ENCODE peak calls at places on chromosomes 3 and 15, in six cellular contexts. X is GM23248, O is fibroblast of lung, Q is IMR-90, T is K562, N is OCI-LY7. Y is an unnamed sample.

GRCh38 chr3:122233109-122233952 is 49.9 kb downstream of the CASR start:
- DNase-seq in O (no peak), Q (no peak), X (no peak), T (no peak), N (peak; percentile 12), Y (no peak)

GRCh38 chr3:99384596-99384995 is 253.8 kb upstream of the COL8A1 start:
- DNase-seq in O (peak; percentile 39), N (no peak), Q (peak; percentile 39), X (peak; percentile 41), T (no peak), Y (no peak)

GRCh38 chr15:82928711-82929110 is 23.8 kb downstream of the HOMER2 start:
- DNase-seq in O (peak; percentile 21), Q (no peak), T (no peak), X (peak; percentile 28), N (no peak), Y (no peak)

GRCh38 chr3:183578179-183578578 is 22.7 kb upstream of the KLHL6 start:
- DNase-seq in O (no peak), N (peak; percentile 63), X (no peak), Q (no peak), T (no peak), Y (no peak)

GRCh38 chr3:69212411-69213160 is 90.2 kb upstream of the LMOD3 start:
- DNase-seq in Q (peak; percentile 62), N (no peak), X (peak; percentile 84), T (no peak), O (peak; percentile 87), Y (no peak)

GRCh38 chr15:70248116-70249025 is 150.7 kb upstream of the TLE3 start:
- DNase-seq in T (no peak), N (no peak), O (no peak), X (no peak), Q (no peak), Y (no peak)

GRCh38 chr3:7999363-7999762 is 502.3 kb upstream of the LMCD1 start:
- DNase-seq in T (no peak), O (peak; percentile 10), N (no peak), X (no peak), Q (no peak), Y (no peak)

GRCh38 chr15:79192462-79193036 is 90.0 kb upstream of the ANKRD34C start:
- DNase-seq in T (no peak), Q (peak; percentile 8), N (no peak), X (peak; percentile 25), O (peak; percentile 64), Y (no peak)

GRCh38 chr3:175940881-175941280 is 1081.7 kb downstream of the NAALADL2 start:
- DNase-seq in Q (no peak), O (no peak), X (no peak), N (peak; percentile 10), T (no peak), Y (peak; percentile 58)

GRCh38 chr15:77474987-77475385 is 54.3 kb downstream of the HMG20A start:
- DNase-seq in X (no peak), T (no peak), O (no peak), Q (no peak), N (no peak), Y (no peak)

GRCh38 chr3:15279671-15280402 is 52.5 kb downstream of the SH3BP5 start:
- DNase-seq in N (no peak), X (peak; percentile 46), O (no peak), Q (no peak), T (no peak), Y (no peak)

GRCh38 chr15:38768970-38769369 is 204.4 kb upstream of the RASGRP1 start:
- DNase-seq in X (peak; percentile 82), Q (peak; percentile 34), N (no peak), T (no peak), O (peak; percentile 30), Y (no peak)

GRCh38 chr3:126493731-126494130 is 18.0 kb upstream of the ZXDC start:
- DNase-seq in N (peak; percentile 71), O (peak; percentile 8), T (no peak), X (peak; percentile 16), Q (no peak), Y (no peak)

GRCh38 chr3:184734903-184735630 is 23.2 kb upstream of the MAGEF1 start:
- DNase-seq in Q (no peak), O (no peak), T (no peak), X (no peak), N (no peak), Y (no peak)

GRCh38 chr3:104066658-104067057 is 1300.1 kb upstream of the ALCAM start:
- DNase-seq in Q (no peak), N (no peak), X (peak; percentile 32), T (no peak), O (peak; percentile 74), Y (no peak)

GRCh38 chr3:11764931-11765363 is 81.7 kb downstream of the TAMM41 start:
- DNase-seq in Q (peak; percentile 84), O (peak; percentile 92), T (no peak), X (peak; percentile 82), N (no peak), Y (no peak)

GRCh38 chr3:150721285-150722130 is 17.8 kb upstream of the ERICH6 start:
- DNase-seq in N (peak; percentile 76), Q (peak; percentile 70), T (peak; percentile 71), O (peak; percentile 48), X (peak; percentile 69), Y (peak; percentile 91)

GRCh38 chr3:94573337-94573736 is 510.5 kb downstream of the NSUN3 start:
- DNase-seq in X (no peak), O (no peak), N (no peak), T (no peak), Q (no peak), Y (no peak)

GRCh38 chr15:101641134-101641764 is 10.9 kb downstream of the TM2D3 start:
- DNase-seq in O (peak; percentile 49), N (peak; percentile 63), X (peak; percentile 80), T (peak; percentile 54), Q (peak; percentile 73), Y (peak; percentile 91)

GRCh38 chr3:55595420-55595819 is 108.3 kb upstream of the WNT5A start:
- DNase-seq in O (no peak), N (no peak), T (no peak), X (no peak), Q (no peak), Y (no peak)

GRCh38 chr15:51243774-51244173 is 94.6 kb downstream of the CYP19A1 start:
- DNase-seq in O (peak; percentile 36), Q (peak; percentile 16), T (no peak), N (no peak), X (peak; percentile 55), Y (no peak)

GRCh38 chr3:100155105-100155504 is 40.8 kb upstream of the FILIP1L start:
- DNase-seq in O (no peak), Q (peak; percentile 18), N (no peak), X (peak; percentile 65), T (no peak), Y (no peak)

GRCh38 chr15:72785452-72786243 is 2.1 kb upstream of the ADPGK start:
- DNase-seq in Q (peak; percentile 74), T (no peak), N (no peak), X (peak; percentile 81), O (peak; percentile 78), Y (no peak)

GRCh38 chr3:153160451-153161137 is 1.4 kb upstream of the RAP2B start:
- DNase-seq in X (peak; percentile 96), Q (peak; percentile 89), O (peak; percentile 92), T (peak; percentile 47), N (peak; percentile 85), Y (peak; percentile 78)

GRCh38 chr15:82081904-82082810 is 36.3 kb upstream of the MEX3B start:
- DNase-seq in N (no peak), T (peak; percentile 38), O (peak; percentile 98), Q (peak; percentile 93), X (peak; percentile 93), Y (peak; percentile 60)

GRCh38 chr3:150110097-150110496 is 139.4 kb upstream of the PFN2 start:
- DNase-seq in N (no peak), T (no peak), X (no peak), Q (no peak), O (no peak), Y (no peak)

DNA sequence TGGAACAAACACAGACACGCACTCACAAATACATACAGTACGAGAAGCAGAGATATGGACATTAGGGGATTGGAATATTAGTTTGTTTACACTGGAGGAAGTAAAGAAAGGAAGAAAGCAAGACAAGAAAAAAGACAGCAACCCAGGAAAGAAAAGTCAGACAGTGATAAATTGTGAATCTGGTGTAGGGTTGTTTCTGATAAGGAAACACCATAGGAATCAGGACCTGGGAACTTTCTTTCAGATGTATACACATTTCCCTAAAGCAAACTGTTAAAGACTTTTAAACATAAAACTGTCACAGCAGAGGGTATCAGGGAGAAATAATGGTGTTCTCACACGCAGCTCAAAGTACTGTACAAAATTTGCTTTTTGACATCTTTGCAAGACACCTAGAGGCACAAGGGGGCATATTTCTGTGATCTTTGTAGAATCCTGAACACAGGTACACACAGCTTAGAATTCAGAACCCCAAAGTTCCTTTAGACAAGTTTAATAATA is 153.7 kb downstream of the TUSC7 start:
- DNase-seq in X (no peak), Q (peak; percentile 0), T (no peak), N (no peak), O (no peak), Y (no peak)
- H2AFZ ChIP-seq in X (no peak overlapping the region), Q (no peak overlapping the region), T (no peak overlapping the region), N (no peak overlapping the region), O (no peak overlapping the region), Y (no peak overlapping the region)

DNA sequence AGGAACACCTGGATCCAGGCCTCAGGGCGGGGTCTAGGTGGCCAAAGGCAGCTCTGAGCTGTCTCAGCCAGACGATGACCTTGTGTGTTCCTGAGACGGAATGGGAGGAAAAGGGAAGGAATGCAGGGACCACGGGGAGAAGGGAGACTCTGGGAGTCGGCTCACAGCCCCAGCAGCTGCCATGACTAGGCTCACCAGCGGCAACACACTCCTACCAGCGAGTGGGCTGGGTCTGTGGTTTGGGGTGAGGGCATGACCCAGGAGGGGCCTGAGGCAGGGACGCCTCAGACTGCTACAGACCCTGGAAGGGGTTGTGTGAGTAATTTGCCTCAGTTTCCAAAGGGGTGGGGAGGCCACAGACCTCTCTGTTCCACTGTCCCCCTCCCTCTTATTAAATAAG is 19.8 kb downstream of the IQSEC1 start:
- DNase-seq in X (no peak), Q (no peak), O (peak; percentile 16), N (no peak), T (no peak), Y (no peak)
- H2AFZ ChIP-seq in X (no peak overlapping the region), Q (peak overlapping the region; percentile 13), O (no peak overlapping the region), N (no peak overlapping the region), T (no peak overlapping the region), Y (no peak overlapping the region)

GRCh38 chr15:66046751-66047150 is 177.5 kb downstream of the RAB11A start:
- DNase-seq in N (peak; percentile 14), X (no peak), O (no peak), T (no peak), Q (no peak), Y (no peak)
- H2AFZ ChIP-seq in N (peak overlapping the region; percentile 9), X (no peak overlapping the region), O (no peak overlapping the region), T (no peak overlapping the region), Q (no peak overlapping the region), Y (no peak overlapping the region)

DNA sequence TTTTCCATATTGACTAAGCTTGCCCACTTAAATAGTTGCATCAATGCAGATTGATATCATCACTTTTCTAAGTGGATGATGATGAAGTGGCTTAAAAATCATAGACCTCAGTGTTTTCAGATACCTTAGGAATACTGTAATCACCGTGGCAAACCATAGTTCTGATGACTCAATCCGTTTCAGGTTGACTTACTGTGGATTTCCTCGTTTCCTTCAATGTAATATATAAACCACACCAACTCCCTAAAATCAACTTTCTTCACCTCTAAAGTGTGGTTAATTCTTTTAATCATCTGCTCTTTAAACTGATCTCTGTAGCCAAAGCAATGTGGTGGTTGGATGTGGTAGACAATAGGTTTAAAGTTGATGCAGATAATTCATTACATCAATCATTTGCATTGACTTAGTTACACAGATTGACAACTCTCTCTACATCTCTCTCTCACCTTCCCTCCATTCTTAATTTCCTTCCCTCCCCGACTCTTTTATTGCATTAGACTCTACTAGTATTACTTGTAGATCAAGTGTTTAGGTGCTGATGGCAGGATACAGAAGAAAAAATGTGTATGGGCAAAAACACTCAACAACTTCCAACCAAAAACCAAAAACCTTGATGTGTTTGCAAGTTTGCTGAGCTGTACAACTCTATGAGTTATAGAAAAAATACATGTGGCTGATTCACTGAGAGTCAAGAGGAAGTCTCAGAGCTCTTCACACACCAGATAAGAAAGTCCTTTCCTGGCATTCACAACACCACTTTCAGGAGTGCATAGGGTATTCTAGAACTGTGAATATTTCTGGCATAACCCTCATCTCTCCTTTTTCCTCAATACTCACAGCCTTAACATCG is 243.5 kb downstream of the NFKBIZ start:
- DNase-seq in O (peak; percentile 90), X (peak; percentile 53), T (no peak), N (no peak), Q (peak; percentile 67), Y (no peak)
- H2AFZ ChIP-seq in O (no peak overlapping the region), X (no peak overlapping the region), T (no peak overlapping the region), N (no peak overlapping the region), Q (no peak overlapping the region), Y (no peak overlapping the region)

Y was measured in Karpas-422.